ENCODE peak calls at places on chromosomes 2 and 18, in seven cellular contexts. One of them, this sample, is unnamed.

GRCh38 chr2:38293152-38293865 is 83.8 kb downstream of the ATL2 start:
- DNase-seq in stimulated activated CD8-positive, alpha-beta memory T cell treated with anti-CD3 and anti-CD28 coated beads, Interleukin-2, amount 100 ng/mL, for 1 hour: no peak
- DNase-seq in NCI-H1417: no peak
- DNase-seq in fibroblast of lung: no peak
- DNase-seq in head of caudate nucleus: no peak
- DNase-seq in COR-L47: no peak
- DNase-seq in KBM-7: no peak
- DNase-seq in this sample: no peak

GRCh38 chr2:232485333-232485756 is 2.3 kb downstream of the ECEL1 start:
- DNase-seq in stimulated activated CD8-positive, alpha-beta memory T cell treated with anti-CD3 and anti-CD28 coated beads, Interleukin-2, amount 100 ng/mL, for 1 hour: no peak
- DNase-seq in NCI-H1417: no peak
- DNase-seq in fibroblast of lung: no peak
- DNase-seq in head of caudate nucleus: no peak
- DNase-seq in COR-L47: no peak
- DNase-seq in KBM-7: no peak
- DNase-seq in this sample: no peak

GRCh38 chr2:232420073-232420454 is 13.4 kb downstream of the ALPG start:
- DNase-seq in stimulated activated CD8-positive, alpha-beta memory T cell treated with anti-CD3 and anti-CD28 coated beads, Interleukin-2, amount 100 ng/mL, for 1 hour: no peak
- DNase-seq in NCI-H1417: no peak
- DNase-seq in fibroblast of lung: no peak
- DNase-seq in head of caudate nucleus: no peak
- DNase-seq in COR-L47: no peak
- DNase-seq in KBM-7: no peak
- DNase-seq in this sample: no peak

GRCh38 chr18:824179-824578 is 12.1 kb upstream of the YES1 start:
- DNase-seq in stimulated activated CD8-positive, alpha-beta memory T cell treated with anti-CD3 and anti-CD28 coated beads, Interleukin-2, amount 100 ng/mL, for 1 hour: no peak
- DNase-seq in NCI-H1417: no peak
- DNase-seq in fibroblast of lung: no peak
- DNase-seq in head of caudate nucleus: no peak
- DNase-seq in COR-L47: no peak
- DNase-seq in KBM-7: no peak
- DNase-seq in this sample: no peak

GRCh38 chr2:165462433-165462832 is 7.1 kb upstream of the CSRNP3 start:
- DNase-seq in stimulated activated CD8-positive, alpha-beta memory T cell treated with anti-CD3 and anti-CD28 coated beads, Interleukin-2, amount 100 ng/mL, for 1 hour: no peak
- DNase-seq in NCI-H1417: no peak
- DNase-seq in fibroblast of lung: no peak
- DNase-seq in head of caudate nucleus: no peak
- DNase-seq in COR-L47: peak
- DNase-seq in KBM-7: no peak
- DNase-seq in this sample: peak

GRCh38 chr18:74806700-74807416 is 209.2 kb downstream of the ZNF407 start:
- DNase-seq in stimulated activated CD8-positive, alpha-beta memory T cell treated with anti-CD3 and anti-CD28 coated beads, Interleukin-2, amount 100 ng/mL, for 1 hour: no peak
- DNase-seq in NCI-H1417: peak
- DNase-seq in fibroblast of lung: peak
- DNase-seq in head of caudate nucleus: no peak
- DNase-seq in COR-L47: no peak
- DNase-seq in KBM-7: no peak
- DNase-seq in this sample: peak

GRCh38 chr2:85273732-85274731 is 53.8 kb downstream of the TGOLN2 start:
- DNase-seq in stimulated activated CD8-positive, alpha-beta memory T cell treated with anti-CD3 and anti-CD28 coated beads, Interleukin-2, amount 100 ng/mL, for 1 hour: no peak
- DNase-seq in NCI-H1417: peak
- DNase-seq in fibroblast of lung: peak
- DNase-seq in head of caudate nucleus: no peak
- DNase-seq in COR-L47: peak
- DNase-seq in KBM-7: no peak
- DNase-seq in this sample: peak

GRCh38 chr2:239379641-239380170 is 21.1 kb downstream of the HDAC4 start:
- DNase-seq in stimulated activated CD8-positive, alpha-beta memory T cell treated with anti-CD3 and anti-CD28 coated beads, Interleukin-2, amount 100 ng/mL, for 1 hour: no peak
- DNase-seq in NCI-H1417: no peak
- DNase-seq in fibroblast of lung: no peak
- DNase-seq in head of caudate nucleus: no peak
- DNase-seq in COR-L47: no peak
- DNase-seq in KBM-7: no peak
- DNase-seq in this sample: no peak

GRCh38 chr18:10544093-10544748 is 18.4 kb downstream of the NAPG start:
- DNase-seq in stimulated activated CD8-positive, alpha-beta memory T cell treated with anti-CD3 and anti-CD28 coated beads, Interleukin-2, amount 100 ng/mL, for 1 hour: no peak
- DNase-seq in NCI-H1417: no peak
- DNase-seq in fibroblast of lung: no peak
- DNase-seq in head of caudate nucleus: no peak
- DNase-seq in COR-L47: no peak
- DNase-seq in KBM-7: no peak
- DNase-seq in this sample: no peak

GRCh38 chr2:119227346-119227745 is 3.7 kb downstream of the STEAP3 start:
- DNase-seq in stimulated activated CD8-positive, alpha-beta memory T cell treated with anti-CD3 and anti-CD28 coated beads, Interleukin-2, amount 100 ng/mL, for 1 hour: no peak
- DNase-seq in NCI-H1417: no peak
- DNase-seq in fibroblast of lung: no peak
- DNase-seq in head of caudate nucleus: no peak
- DNase-seq in COR-L47: no peak
- DNase-seq in KBM-7: no peak
- DNase-seq in this sample: no peak

GRCh38 chr2:69013123-69013836 is at the start of gene ANTXR1:
- DNase-seq in stimulated activated CD8-positive, alpha-beta memory T cell treated with anti-CD3 and anti-CD28 coated beads, Interleukin-2, amount 100 ng/mL, for 1 hour: peak
- DNase-seq in NCI-H1417: peak
- DNase-seq in fibroblast of lung: peak
- DNase-seq in head of caudate nucleus: peak
- DNase-seq in COR-L47: peak
- DNase-seq in KBM-7: no peak
- DNase-seq in this sample: peak

GRCh38 chr18:76386886-76387285 is 108.2 kb downstream of the ZNF516 start:
- DNase-seq in stimulated activated CD8-positive, alpha-beta memory T cell treated with anti-CD3 and anti-CD28 coated beads, Interleukin-2, amount 100 ng/mL, for 1 hour: no peak
- DNase-seq in NCI-H1417: no peak
- DNase-seq in fibroblast of lung: no peak
- DNase-seq in head of caudate nucleus: no peak
- DNase-seq in COR-L47: no peak
- DNase-seq in KBM-7: no peak
- DNase-seq in this sample: no peak

GRCh38 chr2:230537531-230537976 is 121.6 kb downstream of the SP100 start:
- DNase-seq in stimulated activated CD8-positive, alpha-beta memory T cell treated with anti-CD3 and anti-CD28 coated beads, Interleukin-2, amount 100 ng/mL, for 1 hour: no peak
- DNase-seq in NCI-H1417: no peak
- DNase-seq in fibroblast of lung: no peak
- DNase-seq in head of caudate nucleus: no peak
- DNase-seq in COR-L47: no peak
- DNase-seq in KBM-7: no peak
- DNase-seq in this sample: no peak

GRCh38 chr18:58615150-58616132 is 13.4 kb downstream of the ALPK2 start:
- DNase-seq in stimulated activated CD8-positive, alpha-beta memory T cell treated with anti-CD3 and anti-CD28 coated beads, Interleukin-2, amount 100 ng/mL, for 1 hour: peak
- DNase-seq in NCI-H1417: no peak
- DNase-seq in fibroblast of lung: no peak
- DNase-seq in head of caudate nucleus: no peak
- DNase-seq in COR-L47: no peak
- DNase-seq in KBM-7: no peak
- DNase-seq in this sample: no peak

GRCh38 chr2:240432430-240432819 is 3.0 kb upstream of the GPC1 start:
- DNase-seq in stimulated activated CD8-positive, alpha-beta memory T cell treated with anti-CD3 and anti-CD28 coated beads, Interleukin-2, amount 100 ng/mL, for 1 hour: no peak
- DNase-seq in NCI-H1417: no peak
- DNase-seq in fibroblast of lung: no peak
- DNase-seq in head of caudate nucleus: no peak
- DNase-seq in COR-L47: no peak
- DNase-seq in KBM-7: no peak
- DNase-seq in this sample: no peak

GRCh38 chr18:59067873-59068272 is 71.8 kb upstream of the SEC11C start:
- DNase-seq in stimulated activated CD8-positive, alpha-beta memory T cell treated with anti-CD3 and anti-CD28 coated beads, Interleukin-2, amount 100 ng/mL, for 1 hour: no peak
- DNase-seq in NCI-H1417: no peak
- DNase-seq in fibroblast of lung: no peak
- DNase-seq in head of caudate nucleus: peak
- DNase-seq in COR-L47: no peak
- DNase-seq in KBM-7: peak
- DNase-seq in this sample: peak

GRCh38 chr2:7430869-7431641 is 513.8 kb downstream of the RNF144A start:
- DNase-seq in stimulated activated CD8-positive, alpha-beta memory T cell treated with anti-CD3 and anti-CD28 coated beads, Interleukin-2, amount 100 ng/mL, for 1 hour: no peak
- DNase-seq in NCI-H1417: no peak
- DNase-seq in fibroblast of lung: peak
- DNase-seq in head of caudate nucleus: peak
- DNase-seq in COR-L47: no peak
- DNase-seq in KBM-7: peak
- DNase-seq in this sample: peak

GRCh38 chr2:113175101-113175628 is 1.4 kb downstream of the PSD4 start:
- DNase-seq in stimulated activated CD8-positive, alpha-beta memory T cell treated with anti-CD3 and anti-CD28 coated beads, Interleukin-2, amount 100 ng/mL, for 1 hour: no peak
- DNase-seq in NCI-H1417: no peak
- DNase-seq in fibroblast of lung: peak
- DNase-seq in head of caudate nucleus: no peak
- DNase-seq in COR-L47: no peak
- DNase-seq in KBM-7: peak
- DNase-seq in this sample: no peak